ENCODE peak calls at places on chromosomes 16 and 17, in six cellular contexts. One of them, this sample, is unnamed.

GRCh38 chr17:38724337-38724988 is 5.7 kb upstream of the CISD3 start:
- DNase-seq in hippocampal formation: peak
- DNase-seq in stimulated activated naive B cell treated with anti-CD40 and anti-IgM and Interleukin-4, amounts not matched to agents 10 μg/mL and 1 μg/mL and 100 μg/mL, for 72 hours: no peak
- DNase-seq in T-helper 17 cell: no peak
- DNase-seq in posterior cingulate gyrus: peak
- DNase-seq in EL: no peak
- DNase-seq in this sample: peak

GRCh38 chr17:33178641-33179040 is 114.5 kb downstream of the ASIC2 start:
- DNase-seq in hippocampal formation: no peak
- DNase-seq in stimulated activated naive B cell treated with anti-CD40 and anti-IgM and Interleukin-4, amounts not matched to agents 10 μg/mL and 1 μg/mL and 100 μg/mL, for 72 hours: no peak
- DNase-seq in T-helper 17 cell: no peak
- DNase-seq in posterior cingulate gyrus: no peak
- DNase-seq in EL: no peak
- DNase-seq in this sample: no peak

GRCh38 chr16:55364811-55365210 is 40.8 kb downstream of the IRX6 start:
- DNase-seq in hippocampal formation: no peak
- DNase-seq in stimulated activated naive B cell treated with anti-CD40 and anti-IgM and Interleukin-4, amounts not matched to agents 10 μg/mL and 1 μg/mL and 100 μg/mL, for 72 hours: no peak
- DNase-seq in T-helper 17 cell: no peak
- DNase-seq in posterior cingulate gyrus: no peak
- DNase-seq in EL: no peak
- DNase-seq in this sample: no peak

GRCh38 chr17:61575352-61575975 is 15.6 kb downstream of the NACA2 start:
- DNase-seq in hippocampal formation: no peak
- DNase-seq in stimulated activated naive B cell treated with anti-CD40 and anti-IgM and Interleukin-4, amounts not matched to agents 10 μg/mL and 1 μg/mL and 100 μg/mL, for 72 hours: no peak
- DNase-seq in T-helper 17 cell: no peak
- DNase-seq in posterior cingulate gyrus: no peak
- DNase-seq in EL: peak
- DNase-seq in this sample: no peak

GRCh38 chr17:47651704-47652103 is 2.0 kb downstream of the KPNB1 start:
- DNase-seq in hippocampal formation: no peak
- DNase-seq in stimulated activated naive B cell treated with anti-CD40 and anti-IgM and Interleukin-4, amounts not matched to agents 10 μg/mL and 1 μg/mL and 100 μg/mL, for 72 hours: no peak
- DNase-seq in T-helper 17 cell: no peak
- DNase-seq in posterior cingulate gyrus: no peak
- DNase-seq in EL: no peak
- DNase-seq in this sample: no peak

GRCh38 chr16:72997141-72997542 is 50.8 kb downstream of the ZFHX3 start:
- DNase-seq in hippocampal formation: no peak
- DNase-seq in stimulated activated naive B cell treated with anti-CD40 and anti-IgM and Interleukin-4, amounts not matched to agents 10 μg/mL and 1 μg/mL and 100 μg/mL, for 72 hours: no peak
- DNase-seq in T-helper 17 cell: no peak
- DNase-seq in posterior cingulate gyrus: no peak
- DNase-seq in EL: no peak
- DNase-seq in this sample: no peak

GRCh38 chr17:46978489-46979022 is 497 bp downstream of the RPRML start:
- DNase-seq in hippocampal formation: no peak
- DNase-seq in stimulated activated naive B cell treated with anti-CD40 and anti-IgM and Interleukin-4, amounts not matched to agents 10 μg/mL and 1 μg/mL and 100 μg/mL, for 72 hours: no peak
- DNase-seq in T-helper 17 cell: no peak
- DNase-seq in posterior cingulate gyrus: no peak
- DNase-seq in EL: peak
- DNase-seq in this sample: no peak

GRCh38 chr17:68847711-68848110 is 107.5 kb downstream of the ABCA8 start:
- DNase-seq in hippocampal formation: no peak
- DNase-seq in stimulated activated naive B cell treated with anti-CD40 and anti-IgM and Interleukin-4, amounts not matched to agents 10 μg/mL and 1 μg/mL and 100 μg/mL, for 72 hours: no peak
- DNase-seq in T-helper 17 cell: no peak
- DNase-seq in posterior cingulate gyrus: no peak
- DNase-seq in EL: no peak
- DNase-seq in this sample: no peak

GRCh38 chr16:15858921-15859668 is 2.3 kb upstream of the MYH11 start:
- DNase-seq in hippocampal formation: no peak
- DNase-seq in stimulated activated naive B cell treated with anti-CD40 and anti-IgM and Interleukin-4, amounts not matched to agents 10 μg/mL and 1 μg/mL and 100 μg/mL, for 72 hours: no peak
- DNase-seq in T-helper 17 cell: no peak
- DNase-seq in posterior cingulate gyrus: no peak
- DNase-seq in EL: no peak
- DNase-seq in this sample: no peak

GRCh38 chr17:40106089-40106759 is 5.8 kb upstream of the NR1D1 start:
- DNase-seq in hippocampal formation: no peak
- DNase-seq in stimulated activated naive B cell treated with anti-CD40 and anti-IgM and Interleukin-4, amounts not matched to agents 10 μg/mL and 1 μg/mL and 100 μg/mL, for 72 hours: no peak
- DNase-seq in T-helper 17 cell: no peak
- DNase-seq in posterior cingulate gyrus: no peak
- DNase-seq in EL: no peak
- DNase-seq in this sample: no peak

GRCh38 chr17:78986048-78986648 is 6.4 kb upstream of the LGALS3BP start:
- DNase-seq in hippocampal formation: peak
- DNase-seq in stimulated activated naive B cell treated with anti-CD40 and anti-IgM and Interleukin-4, amounts not matched to agents 10 μg/mL and 1 μg/mL and 100 μg/mL, for 72 hours: no peak
- DNase-seq in T-helper 17 cell: no peak
- DNase-seq in posterior cingulate gyrus: no peak
- DNase-seq in EL: no peak
- DNase-seq in this sample: no peak

GRCh38 chr17:45294506-45294905 is 22.3 kb downstream of the MAP3K14 start:
- DNase-seq in hippocampal formation: no peak
- DNase-seq in stimulated activated naive B cell treated with anti-CD40 and anti-IgM and Interleukin-4, amounts not matched to agents 10 μg/mL and 1 μg/mL and 100 μg/mL, for 72 hours: no peak
- DNase-seq in T-helper 17 cell: no peak
- DNase-seq in posterior cingulate gyrus: no peak
- DNase-seq in EL: peak
- DNase-seq in this sample: no peak

GRCh38 chr17:34499576-34499975 is 79.8 kb upstream of the TMEM132E start:
- DNase-seq in hippocampal formation: no peak
- DNase-seq in stimulated activated naive B cell treated with anti-CD40 and anti-IgM and Interleukin-4, amounts not matched to agents 10 μg/mL and 1 μg/mL and 100 μg/mL, for 72 hours: no peak
- DNase-seq in T-helper 17 cell: no peak
- DNase-seq in posterior cingulate gyrus: no peak
- DNase-seq in EL: peak
- DNase-seq in this sample: no peak

GRCh38 chr16:16861546-16861945 is 482.6 kb downstream of the NPIPA7 start:
- DNase-seq in hippocampal formation: peak
- DNase-seq in stimulated activated naive B cell treated with anti-CD40 and anti-IgM and Interleukin-4, amounts not matched to agents 10 μg/mL and 1 μg/mL and 100 μg/mL, for 72 hours: peak
- DNase-seq in T-helper 17 cell: peak
- DNase-seq in posterior cingulate gyrus: peak
- DNase-seq in EL: peak
- DNase-seq in this sample: peak

GRCh38 chr17:81631482-81631881 is 5.4 kb downstream of the NPLOC4 start:
- DNase-seq in hippocampal formation: no peak
- DNase-seq in stimulated activated naive B cell treated with anti-CD40 and anti-IgM and Interleukin-4, amounts not matched to agents 10 μg/mL and 1 μg/mL and 100 μg/mL, for 72 hours: no peak
- DNase-seq in T-helper 17 cell: no peak
- DNase-seq in posterior cingulate gyrus: no peak
- DNase-seq in EL: no peak
- DNase-seq in this sample: no peak

GRCh38 chr16:78607465-78607864 is 508.0 kb downstream of the WWOX start:
- DNase-seq in hippocampal formation: no peak
- DNase-seq in stimulated activated naive B cell treated with anti-CD40 and anti-IgM and Interleukin-4, amounts not matched to agents 10 μg/mL and 1 μg/mL and 100 μg/mL, for 72 hours: no peak
- DNase-seq in T-helper 17 cell: no peak
- DNase-seq in posterior cingulate gyrus: no peak
- DNase-seq in EL: no peak
- DNase-seq in this sample: no peak

GRCh38 chr17:67456889-67457288 is 79.8 kb downstream of the PITPNC1 start:
- DNase-seq in hippocampal formation: no peak
- DNase-seq in stimulated activated naive B cell treated with anti-CD40 and anti-IgM and Interleukin-4, amounts not matched to agents 10 μg/mL and 1 μg/mL and 100 μg/mL, for 72 hours: no peak
- DNase-seq in T-helper 17 cell: no peak
- DNase-seq in posterior cingulate gyrus: no peak
- DNase-seq in EL: no peak
- DNase-seq in this sample: no peak

GRCh38 chr16:58129097-58129936 is at the start of gene CFAP20:
- DNase-seq in hippocampal formation: peak
- DNase-seq in stimulated activated naive B cell treated with anti-CD40 and anti-IgM and Interleukin-4, amounts not matched to agents 10 μg/mL and 1 μg/mL and 100 μg/mL, for 72 hours: peak
- DNase-seq in T-helper 17 cell: peak
- DNase-seq in posterior cingulate gyrus: peak
- DNase-seq in EL: peak
- DNase-seq in this sample: peak

GRCh38 chr17:58335061-58335731 is 6.6 kb upstream of the TSPOAP1 start:
- DNase-seq in hippocampal formation: no peak
- DNase-seq in stimulated activated naive B cell treated with anti-CD40 and anti-IgM and Interleukin-4, amounts not matched to agents 10 μg/mL and 1 μg/mL and 100 μg/mL, for 72 hours: peak
- DNase-seq in T-helper 17 cell: no peak
- DNase-seq in posterior cingulate gyrus: no peak
- DNase-seq in EL: no peak
- DNase-seq in this sample: no peak

GRCh38 chr17:31100840-31101239 is 6.1 kb downstream of the NF1 start:
- DNase-seq in hippocampal formation: no peak
- DNase-seq in stimulated activated naive B cell treated with anti-CD40 and anti-IgM and Interleukin-4, amounts not matched to agents 10 μg/mL and 1 μg/mL and 100 μg/mL, for 72 hours: no peak
- DNase-seq in T-helper 17 cell: no peak
- DNase-seq in posterior cingulate gyrus: no peak
- DNase-seq in EL: no peak
- DNase-seq in this sample: no peak

GRCh38 chr17:27762527-27763305 is 37.6 kb downstream of the NOS2 start:
- DNase-seq in hippocampal formation: no peak
- DNase-seq in stimulated activated naive B cell treated with anti-CD40 and anti-IgM and Interleukin-4, amounts not matched to agents 10 μg/mL and 1 μg/mL and 100 μg/mL, for 72 hours: no peak
- DNase-seq in T-helper 17 cell: no peak
- DNase-seq in posterior cingulate gyrus: no peak
- DNase-seq in EL: peak
- DNase-seq in this sample: no peak

GRCh38 chr16:65355706-65356105 is 233.8 kb upstream of the CDH11 start:
- DNase-seq in hippocampal formation: no peak
- DNase-seq in stimulated activated naive B cell treated with anti-CD40 and anti-IgM and Interleukin-4, amounts not matched to agents 10 μg/mL and 1 μg/mL and 100 μg/mL, for 72 hours: no peak
- DNase-seq in T-helper 17 cell: no peak
- DNase-seq in posterior cingulate gyrus: no peak
- DNase-seq in EL: no peak
- DNase-seq in this sample: no peak

GRCh38 chr16:46947900-46948547 is 25.4 kb downstream of the DNAJA2 start:
- DNase-seq in hippocampal formation: no peak
- DNase-seq in stimulated activated naive B cell treated with anti-CD40 and anti-IgM and Interleukin-4, amounts not matched to agents 10 μg/mL and 1 μg/mL and 100 μg/mL, for 72 hours: peak
- DNase-seq in T-helper 17 cell: peak
- DNase-seq in posterior cingulate gyrus: no peak
- DNase-seq in EL: peak
- DNase-seq in this sample: no peak

GRCh38 chr17:53837131-53837530 is 14.4 kb downstream of the KIF2B start:
- DNase-seq in hippocampal formation: no peak
- DNase-seq in stimulated activated naive B cell treated with anti-CD40 and anti-IgM and Interleukin-4, amounts not matched to agents 10 μg/mL and 1 μg/mL and 100 μg/mL, for 72 hours: no peak
- DNase-seq in T-helper 17 cell: no peak
- DNase-seq in posterior cingulate gyrus: no peak
- DNase-seq in EL: peak
- DNase-seq in this sample: no peak

GRCh38 chr16:67177743-67178699 is 5.7 kb downstream of the MATCAP1 start:
- DNase-seq in hippocampal formation: no peak
- DNase-seq in stimulated activated naive B cell treated with anti-CD40 and anti-IgM and Interleukin-4, amounts not matched to agents 10 μg/mL and 1 μg/mL and 100 μg/mL, for 72 hours: no peak
- DNase-seq in T-helper 17 cell: peak
- DNase-seq in posterior cingulate gyrus: peak
- DNase-seq in EL: peak
- DNase-seq in this sample: no peak

GRCh38 chr16:83100679-83101078 is 473.9 kb downstream of the CDH13 start:
- DNase-seq in hippocampal formation: no peak
- DNase-seq in stimulated activated naive B cell treated with anti-CD40 and anti-IgM and Interleukin-4, amounts not matched to agents 10 μg/mL and 1 μg/mL and 100 μg/mL, for 72 hours: no peak
- DNase-seq in T-helper 17 cell: no peak
- DNase-seq in posterior cingulate gyrus: no peak
- DNase-seq in EL: peak
- DNase-seq in this sample: no peak

GRCh38 chr17:82924214-82924613 is 84.4 kb upstream of the ZNF750 start:
- DNase-seq in hippocampal formation: no peak
- DNase-seq in stimulated activated naive B cell treated with anti-CD40 and anti-IgM and Interleukin-4, amounts not matched to agents 10 μg/mL and 1 μg/mL and 100 μg/mL, for 72 hours: no peak
- DNase-seq in T-helper 17 cell: no peak
- DNase-seq in posterior cingulate gyrus: no peak
- DNase-seq in EL: no peak
- DNase-seq in this sample: no peak

GRCh38 chr16:4115209-4115940 is 867 bp downstream of the ADCY9 start:
- DNase-seq in hippocampal formation: no peak
- DNase-seq in stimulated activated naive B cell treated with anti-CD40 and anti-IgM and Interleukin-4, amounts not matched to agents 10 μg/mL and 1 μg/mL and 100 μg/mL, for 72 hours: peak
- DNase-seq in T-helper 17 cell: peak
- DNase-seq in posterior cingulate gyrus: peak
- DNase-seq in EL: peak
- DNase-seq in this sample: peak